ENCODE peak calls at places on chromosome 18, in four cellular contexts. One of them, this sample, is unnamed. For H3K4me1, the result is how much of the 10 kb centered on the place peaks cover.

GRCh38 chr18:76459687-76460350 is 35.2 kb downstream of the ZNF516 start:
- DNase-seq in adrenal gland: peak
- DNase-seq in HCT116: peak
- DNase-seq in suprapubic skin: peak
- DNase-seq in this sample: peak

GRCh38 chr18:59881728-59882685 is 17.8 kb upstream of the PMAIP1 start:
- DNase-seq in suprapubic skin: no peak
- DNase-seq in HCT116: no peak
- DNase-seq in adrenal gland: no peak
- DNase-seq in this sample: no peak

GRCh38 chr18:33670052-33670451 is 92.0 kb downstream of the ASXL3 start:
- DNase-seq in suprapubic skin: no peak
- DNase-seq in HCT116: no peak
- DNase-seq in adrenal gland: no peak
- DNase-seq in this sample: no peak

GRCh38 chr18:55247032-55247431 is 287.8 kb upstream of the CCDC68 start:
- DNase-seq in HCT116: no peak
- DNase-seq in adrenal gland: no peak
- DNase-seq in suprapubic skin: no peak
- DNase-seq in this sample: no peak

GRCh38 chr18:10188971-10189810 is 265.2 kb upstream of the APCDD1 start:
- DNase-seq in HCT116: no peak
- DNase-seq in suprapubic skin: no peak
- DNase-seq in adrenal gland: no peak
- DNase-seq in this sample: no peak

GRCh38 chr18:9803698-9804516 is 81.9 kb upstream of the TXNDC2 start:
- DNase-seq in suprapubic skin: no peak
- DNase-seq in adrenal gland: peak
- DNase-seq in HCT116: no peak
- DNase-seq in this sample: no peak

GRCh38 chr18:26791676-26792075 is 73.8 kb downstream of the AQP4 start:
- DNase-seq in HCT116: no peak
- DNase-seq in adrenal gland: no peak
- DNase-seq in suprapubic skin: no peak
- DNase-seq in this sample: no peak

GRCh38 chr18:79912409-79912991 is 39.0 kb downstream of the SLC66A2 start:
- DNase-seq in HCT116: no peak
- DNase-seq in adrenal gland: peak
- DNase-seq in suprapubic skin: peak
- DNase-seq in this sample: peak

GRCh38 chr18:8287184-8287885 is 321.9 kb upstream of the RAB12 start:
- DNase-seq in adrenal gland: no peak
- DNase-seq in suprapubic skin: no peak
- DNase-seq in HCT116: no peak
- DNase-seq in this sample: no peak

GRCh38 chr18:38752430-38752829 is 1186.8 kb upstream of the CELF4 start:
- DNase-seq in adrenal gland: no peak
- DNase-seq in suprapubic skin: no peak
- DNase-seq in HCT116: no peak
- DNase-seq in this sample: no peak

GRCh38 chr18:55323051-55323994 is 264.7 kb downstream of the TCF4 start:
- DNase-seq in adrenal gland: peak
- DNase-seq in HCT116: no peak
- DNase-seq in suprapubic skin: no peak
- DNase-seq in this sample: no peak

GRCh38 chr18:54734059-54734458 is 94.2 kb upstream of the RAB27B start:
- DNase-seq in suprapubic skin: no peak
- DNase-seq in HCT116: no peak
- DNase-seq in adrenal gland: peak
- DNase-seq in this sample: no peak

GRCh38 chr18:12597775-12598174 is 60.1 kb downstream of the SPIRE1 start:
- DNase-seq in adrenal gland: peak
- DNase-seq in suprapubic skin: no peak
- DNase-seq in HCT116: peak
- DNase-seq in this sample: no peak

GRCh38 chr18:8167036-8167435 is 442.2 kb upstream of the RAB12 start:
- DNase-seq in HCT116: no peak
- DNase-seq in suprapubic skin: no peak
- DNase-seq in adrenal gland: no peak
- DNase-seq in this sample: no peak

GRCh38 chr18:61870151-61870550 is 22.7 kb downstream of the RNF152 start:
- DNase-seq in HCT116: no peak
- DNase-seq in suprapubic skin: no peak
- DNase-seq in adrenal gland: no peak
- DNase-seq in this sample: no peak

GRCh38 chr18:33871363-33872025 is 293.5 kb downstream of the ASXL3 start:
- DNase-seq in suprapubic skin: no peak
- DNase-seq in adrenal gland: no peak
- DNase-seq in HCT116: no peak
- DNase-seq in this sample: no peak

GRCh38 chr18:34837769-34838194 is 127.7 kb downstream of the DTNA start:
- DNase-seq in HCT116: no peak
- DNase-seq in adrenal gland: no peak
- DNase-seq in suprapubic skin: no peak
- DNase-seq in this sample: peak

GRCh38 chr18:34650121-34650545 is 60.0 kb upstream of the DTNA start:
- DNase-seq in HCT116: no peak
- DNase-seq in suprapubic skin: no peak
- DNase-seq in adrenal gland: no peak
- DNase-seq in this sample: peak

GRCh38 chr18:36177913-36178312 is 9.4 kb upstream of the MOCOS start:
- DNase-seq in adrenal gland: no peak
- DNase-seq in suprapubic skin: no peak
- DNase-seq in HCT116: no peak
- DNase-seq in this sample: no peak

GRCh38 chr18:57466307-57466706 is 31.1 kb downstream of the ONECUT2 start:
- DNase-seq in adrenal gland: no peak
- DNase-seq in suprapubic skin: no peak
- DNase-seq in HCT116: no peak
- DNase-seq in this sample: no peak

GRCh38 chr18:55764382-55764781 is 176.4 kb upstream of the TCF4 start:
- DNase-seq in HCT116: no peak
- DNase-seq in suprapubic skin: no peak
- DNase-seq in adrenal gland: no peak
- DNase-seq in this sample: no peak

GRCh38 chr18:75777630-75778029 is 350.1 kb upstream of the SMIM21 start:
- DNase-seq in HCT116: no peak
- DNase-seq in suprapubic skin: no peak
- DNase-seq in adrenal gland: no peak
- DNase-seq in this sample: no peak

GRCh38 chr18:34695300-34695699 is 14.8 kb upstream of the DTNA start:
- DNase-seq in suprapubic skin: no peak
- DNase-seq in HCT116: no peak
- DNase-seq in adrenal gland: no peak
- DNase-seq in this sample: no peak

GRCh38 chr18:60978338-60978737 is 354.9 kb upstream of the CDH20 start:
- DNase-seq in suprapubic skin: no peak
- DNase-seq in HCT116: no peak
- DNase-seq in adrenal gland: no peak
- DNase-seq in this sample: no peak

GRCh38 chr18:57353940-57354461 is 1.6 kb downstream of the ST8SIA3 start:
- DNase-seq in HCT116: no peak
- DNase-seq in adrenal gland: peak
- DNase-seq in suprapubic skin: no peak
- DNase-seq in this sample: no peak

GRCh38 chr18:57943723-57944122 is 100.3 kb upstream of the NEDD4L start:
- DNase-seq in suprapubic skin: no peak
- DNase-seq in HCT116: no peak
- DNase-seq in adrenal gland: no peak
- DNase-seq in this sample: no peak

GRCh38 chr18:54791657-54792056 is 36.6 kb upstream of the RAB27B start:
- DNase-seq in HCT116: no peak
- DNase-seq in suprapubic skin: no peak
- DNase-seq in adrenal gland: no peak
- DNase-seq in this sample: no peak

GRCh38 chr18:61322265-61322873 is 10.9 kb upstream of the CDH20 start:
- DNase-seq in adrenal gland: peak
- DNase-seq in suprapubic skin: no peak
- DNase-seq in HCT116: peak
- DNase-seq in this sample: peak

GRCh38 chr18:68234115-68234514 is 480.8 kb downstream of the TMX3 start:
- DNase-seq in adrenal gland: no peak
- DNase-seq in suprapubic skin: no peak
- DNase-seq in HCT116: no peak
- DNase-seq in this sample: no peak

GRCh38 chr18:53534695-53535094 is 689.8 kb downstream of the MBD2 start:
- DNase-seq in adrenal gland: peak
- DNase-seq in HCT116: no peak
- DNase-seq in suprapubic skin: no peak
- DNase-seq in this sample: no peak

GRCh38 chr18:28365406-28365805 is 188.5 kb upstream of the CDH2 start:
- DNase-seq in adrenal gland: no peak
- DNase-seq in HCT116: no peak
- DNase-seq in suprapubic skin: no peak
- DNase-seq in this sample: no peak

DNA sequence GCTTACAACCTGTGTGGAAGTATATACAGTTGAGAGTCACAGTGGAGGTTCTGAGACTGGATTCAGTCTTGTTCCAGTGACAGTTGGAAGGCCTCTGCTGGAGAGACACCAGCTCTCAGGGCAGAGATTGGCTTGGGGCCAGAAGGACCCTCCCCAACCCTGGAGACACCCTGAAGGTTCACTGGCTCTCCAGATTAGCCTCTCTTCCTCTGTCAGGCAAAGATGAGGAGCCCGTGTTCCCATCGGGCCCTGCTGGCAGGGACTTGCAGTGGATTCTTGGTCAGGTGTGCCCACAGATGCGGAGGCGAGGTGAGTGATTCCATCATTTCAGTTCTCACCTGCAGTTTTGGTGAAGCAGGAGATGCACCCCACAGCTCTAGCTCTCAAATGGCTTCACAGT is 78.6 kb downstream of the FAM210A start:
- DNase-seq in adrenal gland: peak
- DNase-seq in HCT116: no peak
- DNase-seq in suprapubic skin: no peak
- DNase-seq in this sample: no peak
- H3K4me1 ChIP-seq in adrenal gland: under half
- H3K4me1 ChIP-seq in HCT116: under half
- H3K4me1 ChIP-seq in suprapubic skin: under half
- H3K4me1 ChIP-seq in this sample: under half

GRCh38 chr18:23994361-23994902 is 20.1 kb upstream of the TTC39C start:
- DNase-seq in suprapubic skin: no peak
- DNase-seq in HCT116: peak
- DNase-seq in adrenal gland: peak
- DNase-seq in this sample: peak
- TF ChIP-seq POLR2A in suprapubic skin: no peak
- TF ChIP-seq POLR2A in HCT116: no peak
- TF ChIP-seq POLR2A in adrenal gland: peak
- TF ChIP-seq POLR2A in this sample: no peak

GRCh38 chr18:32545631-32546030 is 74.9 kb upstream of the GAREM1 start:
- DNase-seq in suprapubic skin: no peak
- DNase-seq in HCT116: no peak
- DNase-seq in adrenal gland: no peak
- DNase-seq in this sample: no peak
- H3K4me1 ChIP-seq in suprapubic skin: under half
- H3K4me1 ChIP-seq in HCT116: under half
- H3K4me1 ChIP-seq in adrenal gland: under half
- H3K4me1 ChIP-seq in this sample: under half

DNA sequence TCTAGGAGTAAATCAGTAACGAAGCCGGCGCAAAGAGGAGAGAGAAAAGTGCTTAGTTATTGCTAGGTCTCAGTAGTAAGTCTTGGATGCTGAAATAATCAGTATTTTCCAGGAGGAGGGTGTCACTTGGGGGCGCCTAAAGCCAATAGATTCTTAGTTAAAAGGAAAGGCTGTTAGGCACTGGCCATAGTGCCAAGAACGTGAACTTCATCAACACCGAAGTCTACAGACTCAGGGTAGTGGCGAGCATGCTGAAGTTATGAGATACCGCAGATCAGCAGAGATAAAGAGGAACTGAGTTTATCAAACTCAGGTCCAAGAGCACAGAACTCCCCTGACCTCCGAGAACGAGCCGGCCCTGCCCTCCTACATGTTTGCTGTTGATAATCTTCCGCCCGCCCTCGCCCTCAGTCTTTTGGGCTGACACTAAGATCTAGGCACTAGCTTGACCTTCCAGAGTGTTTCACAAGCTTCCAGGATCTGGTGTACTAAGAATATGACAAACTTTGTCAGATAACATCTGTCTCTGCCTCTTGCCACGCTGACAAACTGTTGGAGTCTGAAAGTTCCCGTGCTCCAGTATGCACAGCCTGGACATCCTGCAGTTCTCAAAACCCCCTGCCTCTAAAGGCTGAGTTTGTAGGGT is 49.2 kb downstream of the CYB5A start:
- DNase-seq in adrenal gland: no peak
- DNase-seq in HCT116: no peak
- DNase-seq in suprapubic skin: no peak
- DNase-seq in this sample: no peak
- TF ChIP-seq POLR2A in adrenal gland: no peak
- TF ChIP-seq POLR2A in HCT116: no peak
- TF ChIP-seq POLR2A in suprapubic skin: no peak
- TF ChIP-seq POLR2A in this sample: no peak

GRCh38 chr18:63234839-63235238 is 84.7 kb downstream of the BCL2 start:
- DNase-seq in suprapubic skin: no peak
- DNase-seq in HCT116: no peak
- DNase-seq in adrenal gland: no peak
- DNase-seq in this sample: no peak

GRCh38 chr18:63233334-63233733 is 86.2 kb downstream of the BCL2 start:
- DNase-seq in suprapubic skin: no peak
- DNase-seq in HCT116: no peak
- DNase-seq in adrenal gland: no peak
- DNase-seq in this sample: no peak

GRCh38 chr18:63234432-63234831 is 85.1 kb downstream of the BCL2 start:
- DNase-seq in suprapubic skin: no peak
- DNase-seq in adrenal gland: no peak
- DNase-seq in HCT116: no peak
- DNase-seq in this sample: no peak

GRCh38 chr18:63236417-63236816 is 83.2 kb downstream of the BCL2 start:
- DNase-seq in HCT116: no peak
- DNase-seq in adrenal gland: peak
- DNase-seq in suprapubic skin: no peak
- DNase-seq in this sample: no peak

GRCh38 chr18:63232826-63233225 is 86.7 kb downstream of the BCL2 start:
- DNase-seq in adrenal gland: no peak
- DNase-seq in suprapubic skin: no peak
- DNase-seq in HCT116: no peak
- DNase-seq in this sample: no peak
- H3K4me1 ChIP-seq in adrenal gland: under half
- H3K4me1 ChIP-seq in suprapubic skin: under half
- H3K4me1 ChIP-seq in HCT116: under half
- H3K4me1 ChIP-seq in this sample: under half